ENCODE peak calls at places on chromosome 19, in four cellular contexts. L is GM23248, C is hepatocyte, H is PC-3. M is an unnamed sample.

GRCh38 chr19:2167896-2168618 is 4.3 kb downstream of the DOT1L start:
- DNase-seq in L (peak; percentile 74), C (no peak), H (peak; percentile 23), M (no peak)

GRCh38 chr19:39251081-39251480 is 2.4 kb upstream of the IFNL4 start:
- DNase-seq in L (no peak), C (no peak), H (no peak), M (no peak)

GRCh38 chr19:55658846-55659459 is 4.1 kb downstream of the U2AF2 start:
- DNase-seq in L (no peak), C (no peak), H (no peak), M (no peak)

GRCh38 chr19:34675919-34676318 is 1.0 kb downstream of the SCGB2B2 start:
- DNase-seq in L (no peak), C (no peak), H (no peak), M (no peak)

GRCh38 chr19:16888629-16889371 is at the start of gene F2RL3:
- DNase-seq in L (peak; percentile 23), C (no peak), H (no peak), M (no peak)

GRCh38 chr19:2150794-2151338 is 500 bp downstream of the AP3D1 start:
- DNase-seq in L (no peak), C (peak; percentile 49), H (no peak), M (peak; percentile 56)

GRCh38 chr19:6233051-6233826 is 46.5 kb downstream of the MLLT1 start:
- DNase-seq in L (peak; percentile 75), C (no peak), H (no peak), M (no peak)

GRCh38 chr19:21604941-21605548 is 99.6 kb downstream of the ZNF429 start:
- DNase-seq in L (peak; percentile 12), C (no peak), H (no peak), M (no peak)

GRCh38 chr19:16030964-16031871 is 45.1 kb upstream of the TPM4 start:
- DNase-seq in L (no peak), C (no peak), H (no peak), M (no peak)

GRCh38 chr19:52640916-52641315 is 2.8 kb upstream of the ZNF83 start:
- DNase-seq in L (peak; percentile 71), C (peak; percentile 33), H (no peak), M (peak; percentile 31)

GRCh38 chr19:8261347-8261746 is 46.8 kb downstream of the CD320 start:
- DNase-seq in L (no peak), C (no peak), H (no peak), M (no peak)

GRCh38 chr19:44783545-44783944 is 5.9 kb downstream of the CBLC start:
- DNase-seq in L (no peak), C (no peak), H (no peak), M (no peak)

GRCh38 chr19:53771133-53771532 is 53.0 kb downstream of the NLRP12 start:
- DNase-seq in L (no peak), C (peak; percentile 19), H (peak; percentile 81), M (no peak)

GRCh38 chr19:51681286-51681956 is 11.7 kb upstream of the SPACA6 start:
- DNase-seq in L (no peak), C (no peak), H (peak; percentile 38), M (no peak)

GRCh38 chr19:42420055-42420544 is 7.1 kb downstream of the LIPE start:
- DNase-seq in L (peak; percentile 67), C (peak; percentile 62), H (peak; percentile 53), M (peak; percentile 66)
- TF ChIP-seq EZH2phosphoT487 in L (no peak), C (no peak), H (no peak), M (no peak)

DNA sequence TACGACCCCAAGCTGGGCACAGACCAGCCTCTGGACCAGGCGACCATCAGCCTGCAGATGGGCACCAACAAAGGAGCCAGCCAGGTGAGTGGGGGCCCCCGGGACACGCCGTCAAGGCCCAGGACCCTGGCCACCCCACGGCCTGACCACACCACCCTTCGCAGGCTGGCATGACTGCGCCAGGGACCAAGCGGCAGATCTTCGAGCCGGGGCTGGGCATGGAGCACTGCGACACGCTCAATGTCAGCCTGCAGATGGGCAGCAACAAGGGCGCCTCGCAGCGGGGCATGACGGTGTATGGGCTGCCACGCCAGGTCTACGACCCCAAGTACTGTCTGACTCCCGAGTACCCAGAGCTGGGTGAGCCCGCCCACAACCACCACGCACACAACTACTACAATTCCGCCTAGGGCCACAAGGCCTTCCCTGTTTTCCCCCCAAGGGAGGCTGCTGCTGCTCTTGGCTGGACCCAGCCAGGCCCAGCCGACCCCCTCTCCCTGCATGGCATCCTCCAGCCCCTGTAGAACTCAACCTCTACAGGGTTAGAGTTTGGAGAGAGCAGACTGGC is 9.6 kb downstream of the ELOF1 start:
- DNase-seq in L (no peak), C (no peak), H (no peak), M (no peak)
- H3K27ac ChIP-seq in L (no peak overlapping the region), C (no peak overlapping the region), H (no peak overlapping the region), M (no peak overlapping the region)

GRCh38 chr19:40802300-40803169 is 3.5 kb downstream of the EGLN2 start:
- DNase-seq in L (peak; percentile 35), C (no peak), H (no peak), M (no peak)
- TF ChIP-seq EZH2phosphoT487 in L (no peak), C (no peak), H (no peak), M (no peak)

GRCh38 chr19:46202872-46203860 is 26.4 kb upstream of the IGFL1 start:
- DNase-seq in L (no peak), C (no peak), H (peak; percentile 20), M (no peak)
- H3K27ac ChIP-seq in L (no peak overlapping the region), C (no peak overlapping the region), H (no peak overlapping the region), M (no peak overlapping the region)

GRCh38 chr19:3801412-3802096 is 15.4 kb upstream of the MATK start:
- DNase-seq in L (peak; percentile 45), C (no peak), H (peak; percentile 10), M (peak; percentile 72)
- TF ChIP-seq EZH2phosphoT487 in L (peak; percentile 22), C (no peak), H (no peak), M (peak; percentile 64)

GRCh38 chr19:41128692-41129091 is 14.5 kb downstream of the CYP2F1 start:
- DNase-seq in L (no peak), C (no peak), H (no peak), M (no peak)

GRCh38 chr19:41134616-41135015 is 20.4 kb downstream of the CYP2F1 start:
- DNase-seq in L (no peak), C (no peak), H (no peak), M (no peak)

GRCh38 chr19:41136636-41137035 is 22.4 kb downstream of the CYP2F1 start:
- DNase-seq in L (no peak), C (no peak), H (no peak), M (no peak)

GRCh38 chr19:41133260-41133659 is 19.0 kb downstream of the CYP2F1 start:
- DNase-seq in L (no peak), C (no peak), H (no peak), M (no peak)

GRCh38 chr19:41131186-41131585 is 17.0 kb downstream of the CYP2F1 start:
- DNase-seq in L (no peak), C (no peak), H (no peak), M (peak; percentile 72)
- H3K27ac ChIP-seq in L (no peak overlapping the region), C (no peak overlapping the region), H (no peak overlapping the region), M (no peak overlapping the region)

DNA sequence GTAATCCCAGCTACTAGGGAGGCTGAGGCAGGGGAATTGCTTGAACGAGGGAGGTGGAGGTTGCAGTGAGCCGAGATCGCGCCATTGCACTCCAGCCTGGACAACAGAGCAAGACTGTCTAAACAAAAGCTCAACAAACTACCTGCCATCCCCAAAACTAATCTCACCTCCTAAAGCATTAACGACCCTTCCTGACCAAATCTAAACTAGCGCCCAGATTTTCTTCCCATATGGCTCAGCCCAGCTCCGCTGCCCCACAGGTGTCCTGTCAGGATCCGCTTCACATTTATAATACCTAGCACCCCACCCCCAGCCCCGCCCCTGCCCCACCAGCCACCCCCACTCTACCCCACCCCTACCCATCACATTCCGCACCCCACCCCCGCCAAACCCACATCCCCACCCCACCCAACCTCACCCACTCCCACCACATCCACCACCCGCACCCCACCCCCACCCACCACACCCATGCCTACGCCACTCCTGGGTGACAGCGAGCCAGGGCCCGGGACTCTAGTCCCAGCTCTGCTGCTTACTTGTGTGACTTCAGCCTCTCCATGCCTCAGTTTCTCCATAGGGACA is 599 bp downstream of the C19orf12 start:
- DNase-seq in L (peak; percentile 10), C (no peak), H (no peak), M (no peak)
- TF ChIP-seq EZH2phosphoT487 in L (no peak), C (no peak), H (no peak), M (no peak)

DNA sequence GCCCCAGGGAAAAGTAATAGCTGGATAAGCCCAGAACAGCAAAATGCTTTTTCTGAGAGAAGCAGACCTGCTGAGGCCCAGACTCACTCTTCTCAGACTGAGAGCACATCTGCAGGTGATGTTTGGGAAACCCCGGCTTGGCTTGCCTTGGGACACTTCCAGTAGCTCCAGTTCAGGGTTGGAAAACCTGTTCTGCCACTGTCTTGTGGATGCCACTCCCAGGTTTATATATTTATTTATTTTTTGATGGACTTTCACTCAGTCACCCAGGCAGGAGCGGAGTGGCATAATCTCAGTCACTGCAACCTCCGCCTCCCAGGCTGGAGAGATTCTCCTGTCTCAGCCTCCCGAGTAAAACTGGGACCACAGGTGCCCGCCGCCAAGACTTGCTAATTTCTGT is 8.0 kb upstream of the SMARCA4 start:
- DNase-seq in L (no peak), C (peak; percentile 62), H (peak; percentile 97), M (no peak)
- H3K27ac ChIP-seq in L (no peak overlapping the region), C (no peak overlapping the region), H (peak overlapping the region; percentile 44), M (no peak overlapping the region)

GRCh38 chr19:14632286-14632685 is 42.4 kb downstream of the ADGRE3 start:
- DNase-seq in L (peak; percentile 13), C (no peak), H (peak; percentile 53), M (no peak)
- TF ChIP-seq EZH2phosphoT487 in L (no peak), C (no peak), H (no peak), M (no peak)

DNA sequence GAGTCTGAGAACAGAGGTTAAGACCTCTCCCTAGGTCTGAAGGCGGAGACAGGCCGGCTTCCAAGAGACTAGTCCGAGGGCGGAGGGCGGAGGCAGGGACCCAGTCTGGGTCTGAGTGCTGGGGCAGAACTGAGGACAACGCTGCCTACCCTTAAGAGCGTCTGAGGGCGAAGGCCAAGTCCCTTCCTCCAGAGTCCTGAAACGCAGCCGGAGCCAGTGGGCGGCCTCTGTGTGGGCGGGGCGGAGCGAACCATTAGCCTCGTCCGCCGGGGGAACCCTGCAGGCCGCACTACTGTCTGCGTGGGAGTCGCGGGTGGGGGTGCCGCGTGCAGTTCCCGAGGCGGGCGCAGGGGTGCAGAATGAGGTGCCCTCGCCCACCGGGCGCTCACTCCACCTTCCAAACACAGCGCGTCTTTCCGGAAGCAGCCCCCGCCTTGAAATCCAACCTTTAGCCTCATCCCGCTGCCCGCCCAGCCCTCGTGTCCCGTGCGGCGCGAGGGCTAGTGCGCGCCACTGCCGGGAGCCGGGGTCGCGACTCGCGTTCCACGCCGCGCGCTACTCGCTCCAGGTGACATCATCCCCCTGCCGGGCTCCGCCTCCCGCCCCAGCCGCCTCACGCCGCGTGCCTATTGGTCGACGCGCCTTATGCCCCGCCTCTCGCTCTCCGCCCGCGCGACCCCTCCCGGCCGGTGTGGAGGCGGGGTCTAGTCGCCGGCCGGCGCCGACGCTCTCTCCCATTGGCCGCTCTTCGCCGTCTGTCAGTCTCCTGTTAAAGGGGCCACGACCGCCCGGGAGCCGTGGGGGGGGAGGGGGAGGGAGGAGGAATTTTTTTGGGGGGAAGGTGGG is at the start of gene C19orf73:
- DNase-seq in L (peak; percentile 98), C (peak; percentile 98), H (peak; percentile 86), M (peak; percentile 97)
- H3K27ac ChIP-seq in L (peak within 1 kb of the TSS; percentile 74), C (peak within 1 kb of the TSS; percentile 94), H (peak within 1 kb of the TSS; percentile 52), M (no peak within 1 kb of the TSS)